ENCODE peak calls at places on chromosome 12, in four cellular contexts. T, L, K and S are unnamed samples.

GRCh38 chr12:116876151-116876869 is 4.9 kb downstream of the HRK start:
- DNase-seq in T (no peak), L (no peak), K (no peak), S (no peak)

GRCh38 chr12:65594373-65594772 is 229.9 kb upstream of the HMGA2 start:
- DNase-seq in T (no peak), L (no peak), K (no peak), S (no peak)

GRCh38 chr12:21459474-21459873 is 22.0 kb downstream of the PYROXD1 start:
- DNase-seq in T (no peak), L (no peak), K (no peak), S (no peak)

GRCh38 chr12:81416571-81416970 is 338.7 kb downstream of the ACSS3 start:
- DNase-seq in T (no peak), L (no peak), K (no peak), S (no peak)

GRCh38 chr12:11500222-11500860 is 105.0 kb upstream of the PRB2 start:
- DNase-seq in T (peak; percentile 71), L (peak; percentile 83), K (peak; percentile 11), S (peak; percentile 56)

GRCh38 chr12:88509347-88509746 is 70.9 kb downstream of the KITLG start:
- DNase-seq in T (no peak), L (no peak), K (no peak), S (no peak)

GRCh38 chr12:107436376-107436775 is 249.2 kb upstream of the PWP1 start:
- DNase-seq in T (no peak), L (no peak), K (no peak), S (peak; percentile 82)

GRCh38 chr12:15000575-15000974 is 27.7 kb downstream of the PDE6H start:
- DNase-seq in T (no peak), L (no peak), K (no peak), S (no peak)

GRCh38 chr12:108515916-108516315 is 839 bp downstream of the FICD start:
- DNase-seq in T (no peak), L (no peak), K (peak; percentile 37), S (peak; percentile 9)

GRCh38 chr12:28998662-28999120 is 150.4 kb upstream of the FAR2 start:
- DNase-seq in T (no peak), L (no peak), K (peak; percentile 33), S (peak; percentile 70)

GRCh38 chr12:69129014-69129413 is 110.4 kb upstream of the CPSF6 start:
- DNase-seq in T (no peak), L (no peak), K (no peak), S (no peak)

GRCh38 chr12:19967486-19967885 is 400.9 kb upstream of the PDE3A start:
- DNase-seq in T (no peak), L (no peak), K (no peak), S (peak; percentile 95)

GRCh38 chr12:7162691-7163114 is 26.8 kb upstream of the PEX5 start:
- DNase-seq in T (no peak), L (peak; percentile 32), K (no peak), S (peak; percentile 11)

GRCh38 chr12:26359576-26359975 is 164.2 kb downstream of the SSPN start:
- DNase-seq in T (no peak), L (no peak), K (no peak), S (no peak)

GRCh38 chr12:75959506-75959905 is 72.1 kb downstream of the PHLDA1 start:
- DNase-seq in T (no peak), L (no peak), K (peak; percentile 64), S (no peak)

GRCh38 chr12:98725481-98726247 is 80.6 kb downstream of the APAF1 start:
- DNase-seq in T (no peak), L (no peak), K (peak; percentile 52), S (peak; percentile 68)

DNA sequence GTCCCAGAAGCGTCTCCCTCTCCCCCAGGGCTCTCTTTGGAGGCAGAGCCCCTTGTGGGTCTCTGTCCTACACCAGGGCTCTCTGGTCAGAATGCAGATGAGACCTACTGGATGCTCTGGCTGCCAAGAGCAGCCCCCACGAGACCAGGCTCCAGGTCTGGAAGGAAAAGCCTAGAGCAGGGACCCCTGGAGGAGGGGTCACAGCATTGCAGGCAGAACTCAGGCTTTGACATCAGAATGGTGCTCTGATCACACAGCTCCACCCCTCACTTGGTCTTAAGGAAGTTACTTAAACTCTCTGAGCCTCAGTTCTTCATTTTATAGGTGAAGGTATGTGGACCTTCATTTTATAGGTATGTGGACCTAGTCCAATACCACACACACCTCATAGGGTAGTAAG is 83.1 kb downstream of the ARL6IP4 start:
- DNase-seq in T (no peak), L (no peak), K (peak; percentile 27), S (no peak)
- TF ChIP-seq CTCF in T (peak; percentile 12), L (no peak), K (peak; percentile 34), S (peak; percentile 42)

DNA sequence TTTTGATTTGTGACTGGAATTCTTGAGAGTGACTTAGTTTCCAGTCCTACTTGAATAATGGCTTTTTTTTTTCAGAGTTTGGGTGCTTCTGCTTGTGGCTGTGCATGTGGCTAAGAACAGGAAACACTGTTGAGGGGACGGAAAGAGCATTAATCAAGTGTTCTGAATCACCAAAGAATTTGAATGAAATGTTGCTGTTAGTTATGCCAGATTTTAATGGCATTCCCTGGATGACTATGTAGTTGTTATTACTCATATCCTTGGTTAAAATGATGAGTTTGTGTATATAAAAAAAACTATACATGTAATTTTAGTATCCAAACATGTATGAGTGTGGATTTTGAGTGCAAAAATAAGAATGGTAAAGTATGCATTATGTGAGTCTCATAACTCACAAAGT is 347.9 kb downstream of the BCAT1 start:
- DNase-seq in T (no peak), L (no peak), K (no peak), S (peak; percentile 76)
- H3K4me3 ChIP-seq in T (no peak overlapping the region), L (no peak overlapping the region), K (no peak overlapping the region), S (no peak overlapping the region)

GRCh38 chr12:49730568-49731101 is 10.7 kb upstream of the TMBIM6 start:
- DNase-seq in T (no peak), L (no peak), K (no peak), S (peak; percentile 39)
- TF ChIP-seq CTCF in T (no peak), L (no peak), K (no peak), S (no peak)

DNA sequence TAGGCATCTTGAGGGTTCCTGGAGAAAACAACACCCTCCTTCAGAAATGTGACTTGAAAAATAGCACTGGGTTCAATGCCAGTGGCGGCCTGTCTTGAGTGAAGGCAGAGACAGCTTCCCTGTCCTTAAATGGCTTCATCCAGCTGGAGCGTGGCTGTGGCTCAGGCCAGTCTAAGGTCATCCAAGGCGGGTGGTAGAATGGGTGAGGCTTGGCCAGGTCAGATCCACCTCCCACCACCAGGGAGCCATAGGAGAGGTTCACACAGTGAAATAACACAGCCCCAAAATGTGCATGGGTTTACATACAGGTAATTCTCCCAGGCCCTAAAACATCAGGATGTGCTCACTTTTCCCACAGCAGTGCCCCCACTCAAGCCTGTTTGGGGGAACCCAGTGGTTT is 171.3 kb downstream of the PHETA1 start:
- DNase-seq in T (no peak), L (no peak), K (no peak), S (no peak)
- H3K4me3 ChIP-seq in T (no peak overlapping the region), L (no peak overlapping the region), K (no peak overlapping the region), S (no peak overlapping the region)

DNA sequence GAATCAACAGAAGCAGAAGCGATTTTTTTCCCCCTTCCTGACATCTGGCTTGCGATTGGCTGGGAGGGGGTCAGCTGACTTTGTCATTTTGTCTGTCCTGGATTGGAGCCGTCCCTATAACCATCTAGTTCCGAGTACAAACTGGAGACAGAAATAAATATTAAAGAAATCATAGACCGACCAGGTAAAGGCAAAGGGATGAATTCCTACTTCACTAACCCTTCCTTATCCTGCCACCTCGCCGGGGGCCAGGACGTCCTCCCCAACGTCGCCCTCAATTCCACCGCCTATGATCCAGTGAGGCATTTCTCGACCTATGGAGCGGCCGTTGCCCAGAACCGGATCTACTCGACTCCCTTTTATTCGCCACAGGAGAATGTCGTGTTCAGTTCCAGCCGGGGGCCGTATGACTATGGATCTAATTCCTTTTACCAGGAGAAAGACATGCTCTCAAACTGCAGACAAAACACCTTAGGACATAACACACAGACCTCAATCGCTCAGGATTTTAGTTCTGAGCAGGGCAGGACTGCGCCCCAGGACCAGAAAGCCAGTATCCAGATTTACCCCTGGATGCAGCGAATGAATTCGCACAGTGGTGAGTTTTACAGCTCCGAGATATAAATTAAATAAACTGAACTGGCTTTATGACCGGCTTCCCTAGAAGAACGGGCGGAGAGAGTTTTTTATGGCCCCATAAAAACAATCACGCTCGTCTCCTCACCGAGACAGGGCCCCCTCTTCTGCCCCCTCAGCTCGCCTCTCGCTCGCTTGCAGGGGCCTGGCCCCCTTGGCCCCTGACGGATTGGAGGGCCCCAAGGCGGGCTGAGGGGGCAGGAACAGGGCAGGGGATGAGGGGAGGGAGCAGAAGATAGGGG is at the start of gene HOXC6:
- DNase-seq in T (peak; percentile 65), L (no peak), K (no peak), S (peak; percentile 43)
- TF ChIP-seq CTCF in T (no peak), L (no peak), K (no peak), S (no peak)